ENCODE peak calls at places on chromosomes 5 and 9, in eight cellular contexts. R is nephron progenitor cell, M is AG09319, B is uterus, I is GM13976, V is left ventricle myocardium inferior, F is HFFc6, Z is lower leg skin. N is an unnamed sample.

GRCh38 chr9:91740713-91741112 is 209.3 kb downstream of the ROR2 start:
- DNase-seq in R (no peak), M (no peak), B (peak), I (no peak), V (peak), F (no peak), Z (no peak), N (no peak)

GRCh38 chr9:34413229-34413852 is 36.6 kb upstream of the MYORG start:
- DNase-seq in R (peak), M (no peak), B (no peak), I (no peak), V (no peak), F (peak), Z (no peak), N (no peak)

GRCh38 chr5:68762201-68762600 is 331.6 kb upstream of the SLC30A5 start:
- DNase-seq in R (no peak), M (no peak), B (no peak), I (no peak), V (no peak), F (no peak), Z (no peak), N (no peak)

GRCh38 chr9:98430535-98430934 is 175.1 kb upstream of the TBC1D2 start:
- DNase-seq in R (no peak), M (no peak), B (no peak), I (no peak), V (no peak), F (no peak), Z (peak), N (no peak)

GRCh38 chr9:84860423-84861115 is 191.0 kb downstream of the NTRK2 start:
- DNase-seq in R (no peak), M (no peak), B (no peak), I (no peak), V (no peak), F (no peak), Z (no peak), N (no peak)

GRCh38 chr9:87812375-87813118 is 70.1 kb upstream of the SPATA31E1 start:
- DNase-seq in R (no peak), M (peak), B (no peak), I (peak), V (no peak), F (peak), Z (no peak), N (peak)

GRCh38 chr9:131334568-131335105 is 45.1 kb downstream of the PLPP7 start:
- DNase-seq in R (peak), M (no peak), B (no peak), I (no peak), V (peak), F (no peak), Z (no peak), N (peak)

GRCh38 chr5:68134033-68134668 is 81.4 kb upstream of the PIK3R1 start:
- DNase-seq in R (no peak), M (no peak), B (no peak), I (no peak), V (no peak), F (no peak), Z (no peak), N (no peak)

GRCh38 chr9:89522261-89522978 is 24.5 kb upstream of the SEMA4D start:
- DNase-seq in R (no peak), M (no peak), B (no peak), I (peak), V (no peak), F (no peak), Z (no peak), N (no peak)

GRCh38 chr5:53603009-53603687 is 42.7 kb downstream of the NDUFS4 start:
- DNase-seq in R (no peak), M (no peak), B (no peak), I (no peak), V (no peak), F (no peak), Z (no peak), N (no peak)

GRCh38 chr9:91571036-91571435 is 147.4 kb upstream of the NFIL3 start:
- DNase-seq in R (no peak), M (no peak), B (no peak), I (no peak), V (no peak), F (no peak), Z (no peak), N (no peak)

GRCh38 chr5:32964246-32964645 is 253.1 kb downstream of the NPR3 start:
- DNase-seq in R (no peak), M (no peak), B (no peak), I (no peak), V (no peak), F (peak), Z (no peak), N (no peak)

GRCh38 chr9:72996684-72997314 is 43.9 kb upstream of the ALDH1A1 start:
- DNase-seq in R (no peak), M (no peak), B (no peak), I (no peak), V (no peak), F (no peak), Z (no peak), N (no peak)

GRCh38 chr9:104927216-104927911 is 591 bp downstream of the ABCA1 start:
- DNase-seq in R (peak), M (no peak), B (peak), I (peak), V (peak), F (no peak), Z (peak), N (peak)

GRCh38 chr9:19650292-19650691 is 138.5 kb downstream of the SLC24A2 start:
- DNase-seq in R (no peak), M (no peak), B (no peak), I (no peak), V (no peak), F (no peak), Z (no peak), N (peak)

GRCh38 chr5:57778528-57779175 is 296.0 kb upstream of the ACTBL2 start:
- DNase-seq in R (no peak), M (no peak), B (no peak), I (no peak), V (no peak), F (no peak), Z (no peak), N (no peak)

DNA sequence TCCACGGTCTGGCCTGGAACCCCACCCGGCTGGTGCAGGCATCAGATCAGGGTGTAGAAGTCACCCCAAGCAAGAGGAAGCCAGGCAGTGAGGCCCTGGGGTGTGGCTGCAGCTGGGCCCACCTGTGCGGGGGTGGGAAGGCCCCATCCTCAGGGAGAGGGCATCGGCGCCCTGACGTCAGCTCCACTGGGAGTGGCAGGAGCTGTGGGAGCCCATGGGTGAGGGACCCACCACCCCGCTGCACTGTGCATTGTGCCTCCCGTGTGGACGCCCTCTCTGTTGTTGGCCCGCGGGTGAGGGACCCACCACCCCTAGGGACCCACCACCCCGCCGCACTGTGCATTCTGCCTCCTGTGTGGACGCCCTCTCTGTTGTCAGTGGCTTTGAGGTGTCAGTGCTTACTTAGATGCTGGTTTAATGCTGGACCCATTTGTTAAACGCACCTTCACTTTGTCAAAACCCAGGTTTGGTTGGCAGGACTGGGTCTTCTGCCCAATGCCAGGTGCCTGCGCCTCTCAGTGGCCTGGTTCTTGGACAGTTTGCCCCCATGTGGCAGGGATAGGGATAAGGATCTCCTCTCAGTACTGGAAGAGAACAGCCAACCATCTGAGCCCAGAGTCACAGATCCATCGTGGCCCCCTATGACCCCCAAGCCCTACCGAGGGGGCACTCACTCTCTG is 6.9 kb upstream of the EXOC3 start:
- DNase-seq in R (no peak), M (no peak), B (peak), I (no peak), V (no peak), F (no peak), Z (no peak), N (peak)
- TF ChIP-seq CTCF in R (no peak), M (peak), B (no peak), I (no peak), V (no peak), F (peak), Z (no peak), N (no peak)

GRCh38 chr9:81685763-81686613 is 3.4 kb downstream of the TLE1 start:
- DNase-seq in R (no peak), M (no peak), B (no peak), I (no peak), V (no peak), F (peak), Z (no peak), N (no peak)
- TF ChIP-seq CTCF in R (no peak), M (peak), B (peak), I (no peak), V (no peak), F (peak), Z (no peak), N (no peak)

DNA sequence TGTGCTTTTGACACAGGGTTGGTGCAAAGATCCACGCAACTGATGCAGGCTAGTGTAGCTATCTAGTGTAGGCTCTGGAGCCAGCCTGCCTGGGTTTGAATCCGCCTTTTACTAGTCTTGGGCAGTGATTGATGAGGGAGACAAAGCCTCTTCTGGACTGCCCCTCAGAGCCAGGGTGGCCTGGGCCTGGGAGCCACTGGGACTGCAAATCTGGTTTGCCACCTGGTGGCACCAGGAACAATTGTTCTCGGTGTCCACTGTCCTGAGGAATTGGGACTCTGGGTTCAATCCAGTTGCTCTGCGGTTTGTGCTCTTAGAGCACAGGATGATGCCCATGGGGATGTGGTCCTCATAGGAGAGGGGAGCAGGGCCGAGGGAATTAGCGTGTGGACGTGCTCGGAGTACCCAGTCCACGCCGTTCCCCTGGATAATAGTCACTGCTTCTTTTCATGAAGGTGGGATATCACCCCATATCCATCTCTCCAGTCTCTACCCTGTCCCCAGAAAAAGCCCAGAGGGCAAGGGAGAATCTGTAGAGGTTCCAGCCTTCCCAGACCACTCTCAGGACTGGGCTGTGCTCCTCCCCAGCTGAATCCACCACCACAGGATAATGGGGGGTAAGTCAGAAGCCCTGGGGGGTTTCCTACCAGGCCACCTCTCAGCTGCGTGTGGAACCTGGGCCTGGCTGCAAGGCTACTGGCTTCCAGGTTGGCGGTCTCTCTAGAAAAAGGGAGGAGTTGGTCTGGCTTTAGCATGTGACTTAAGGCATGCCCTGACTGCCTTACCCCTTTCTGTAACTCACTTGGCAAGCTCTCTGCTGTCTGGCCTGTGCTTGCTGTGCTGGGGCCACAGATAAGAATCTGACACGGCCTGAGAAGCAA is 1.9 kb downstream of the B4GALT7 start:
- DNase-seq in R (peak), M (no peak), B (no peak), I (no peak), V (no peak), F (no peak), Z (no peak), N (peak)
- TF ChIP-seq CTCF in R (no peak), M (no peak), B (no peak), I (no peak), V (peak), F (peak), Z (no peak), N (no peak)

GRCh38 chr5:39427225-39427624 is 2.4 kb upstream of the DAB2 start:
- DNase-seq in R (no peak), M (no peak), B (no peak), I (no peak), V (no peak), F (peak), Z (no peak), N (no peak)

GRCh38 chr5:39422886-39423285 is 1.9 kb downstream of the DAB2 start:
- DNase-seq in R (no peak), M (no peak), B (no peak), I (no peak), V (no peak), F (no peak), Z (no peak), N (no peak)

GRCh38 chr5:39426136-39426535 is 1.4 kb upstream of the DAB2 start:
- DNase-seq in R (no peak), M (no peak), B (no peak), I (no peak), V (no peak), F (no peak), Z (no peak), N (no peak)

GRCh38 chr5:39423331-39423751 is 1.4 kb downstream of the DAB2 start:
- DNase-seq in R (peak), M (no peak), B (no peak), I (no peak), V (peak), F (no peak), Z (peak), N (no peak)

DNA sequence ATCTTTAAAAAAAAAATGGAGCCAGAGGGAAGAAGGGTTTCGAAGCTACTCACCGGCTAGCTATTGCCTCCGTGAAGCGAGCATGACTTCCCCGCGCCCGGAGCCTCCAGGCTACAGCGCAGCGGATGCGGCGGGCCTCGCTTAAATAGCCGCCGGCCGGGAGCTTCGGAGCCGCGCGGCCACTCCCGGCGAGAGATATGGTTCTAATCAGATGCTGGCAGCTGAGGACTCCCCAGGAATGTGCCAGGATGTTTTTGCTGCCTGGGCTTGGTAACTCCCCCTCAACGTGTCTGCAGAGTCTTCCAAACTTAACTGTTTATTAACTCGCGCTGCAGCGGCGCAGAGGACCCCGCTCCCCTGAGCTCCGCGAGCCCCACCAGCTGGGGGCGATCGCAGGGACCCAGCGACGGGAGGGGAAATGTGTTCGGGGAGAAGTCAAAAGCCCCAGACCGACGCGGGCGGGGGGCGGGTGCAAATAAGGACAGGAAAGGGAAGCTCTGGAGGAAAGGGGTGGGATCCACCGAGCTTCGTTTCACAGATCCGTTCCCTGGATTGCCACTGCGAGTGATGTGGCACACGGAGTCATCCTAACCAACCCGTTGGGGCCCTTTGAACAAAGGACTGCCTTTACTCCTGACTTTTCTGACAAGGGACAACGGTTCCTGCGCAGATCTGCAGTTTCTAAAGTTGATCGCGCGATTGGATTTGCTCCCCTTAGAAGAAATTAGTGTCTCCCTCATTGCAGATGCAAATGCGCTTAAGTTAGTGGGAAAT is at the start of gene DAB2:
- DNase-seq in R (peak), M (peak), B (peak), I (peak), V (peak), F (peak), Z (peak), N (peak)
- TF ChIP-seq CTCF in R (peak), M (peak), B (peak), I (no peak), V (peak), F (peak), Z (no peak), N (no peak)

GRCh38 chr5:77973253-77973609 is 197.1 kb upstream of the TBCA start:
- DNase-seq in R (peak), M (no peak), B (no peak), I (no peak), V (no peak), F (no peak), Z (no peak), N (peak)
- TF ChIP-seq CTCF in R (no peak), M (no peak), B (no peak), I (no peak), V (no peak), F (no peak), Z (no peak), N (no peak)

GRCh38 chr5:2711446-2712425 is 39.7 kb downstream of the IRX2 start:
- DNase-seq in R (no peak), M (no peak), B (no peak), I (no peak), V (no peak), F (no peak), Z (no peak), N (no peak)

GRCh38 chr5:2708132-2708531 is 43.3 kb downstream of the IRX2 start:
- DNase-seq in R (no peak), M (no peak), B (no peak), I (no peak), V (no peak), F (no peak), Z (no peak), N (no peak)

GRCh38 chr5:2709996-2710689 is 41.3 kb downstream of the IRX2 start:
- DNase-seq in R (no peak), M (no peak), B (no peak), I (no peak), V (no peak), F (no peak), Z (no peak), N (no peak)

GRCh38 chr5:2708751-2709150 is 42.7 kb downstream of the IRX2 start:
- DNase-seq in R (no peak), M (no peak), B (no peak), I (no peak), V (no peak), F (no peak), Z (no peak), N (no peak)

GRCh38 chr5:2710910-2711309 is 40.6 kb downstream of the IRX2 start:
- DNase-seq in R (no peak), M (no peak), B (no peak), I (no peak), V (no peak), F (no peak), Z (no peak), N (no peak)
- TF ChIP-seq CTCF in R (peak), M (peak), B (no peak), I (no peak), V (no peak), F (peak), Z (no peak), N (peak)

N was measured in glutamatergic neuron.